ENCODE peak calls at places on chromosomes 13 and 19, in eight cellular contexts. Y is transverse colon, N is K562, W is tibial nerve, H is SK-N-SH, L is HepG2, J is A549, X is ovary. T is an unnamed sample.

GRCh38 chr19:43700368-43701015 is 15.4 kb upstream of the IRGC start:
- DNase-seq in Y (peak), N (no peak), W (peak), H (no peak), L (no peak), J (no peak), X (no peak), T (peak)

GRCh38 chr19:33507021-33507956 is 14.3 kb downstream of the PEPD start:
- DNase-seq in Y (no peak), N (no peak), W (no peak), H (peak), L (no peak), J (no peak), X (no peak), T (no peak)

GRCh38 chr13:46796129-46796514 is 839 bp downstream of the ESD start:
- DNase-seq in Y (no peak), N (no peak), W (no peak), H (no peak), L (no peak), J (no peak), X (no peak), T (no peak)

GRCh38 chr13:67230774-67231480 is 791 bp upstream of the PCDH9 start:
- DNase-seq in Y (peak), N (peak), W (peak), H (peak), L (peak), J (peak), X (peak), T (no peak)

GRCh38 chr19:36528921-36529518 is 949 bp upstream of the ZNF260 start:
- DNase-seq in Y (no peak), N (peak), W (no peak), H (peak), L (peak), J (peak), X (no peak), T (no peak)

GRCh38 chr13:99526549-99526948 is 25.3 kb downstream of the TM9SF2 start:
- DNase-seq in Y (no peak), N (peak), W (no peak), H (no peak), L (no peak), J (no peak), X (no peak), T (no peak)

GRCh38 chr13:73060251-73061160 is 1.7 kb downstream of the KLF5 start:
- DNase-seq in Y (no peak), N (peak), W (no peak), H (peak), L (no peak), J (no peak), X (peak), T (no peak)

GRCh38 chr13:75299913-75300862 is 181.8 kb downstream of the TBC1D4 start:
- DNase-seq in Y (no peak), N (no peak), W (no peak), H (peak), L (no peak), J (no peak), X (no peak), T (no peak)

GRCh38 chr19:18304496-18305312 is 18.2 kb downstream of the LSM4 start:
- DNase-seq in Y (peak), N (peak), W (peak), H (peak), L (peak), J (no peak), X (peak), T (peak)

GRCh38 chr19:35869327-35870123 is 1.2 kb downstream of the APLP1 start:
- DNase-seq in Y (peak), N (peak), W (no peak), H (peak), L (peak), J (peak), X (peak), T (no peak)

GRCh38 chr19:16860118-16860517 is 28.7 kb upstream of the F2RL3 start:
- DNase-seq in Y (no peak), N (no peak), W (no peak), H (no peak), L (no peak), J (no peak), X (no peak), T (no peak)

GRCh38 chr13:27080018-27080948 is 91.3 kb downstream of the USP12 start:
- DNase-seq in Y (peak), N (no peak), W (no peak), H (no peak), L (no peak), J (no peak), X (no peak), T (no peak)

GRCh38 chr13:39451860-39452301 is 151.1 kb downstream of the LHFPL6 start:
- DNase-seq in Y (peak), N (no peak), W (peak), H (no peak), L (no peak), J (no peak), X (peak), T (no peak)

GRCh38 chr19:42242071-42242511 is 311 bp downstream of the GSK3A start:
- DNase-seq in Y (no peak), N (no peak), W (no peak), H (peak), L (no peak), J (no peak), X (no peak), T (no peak)

GRCh38 chr13:113857531-113858195 is 6.2 kb downstream of the GAS6 start:
- DNase-seq in Y (no peak), N (no peak), W (no peak), H (no peak), L (no peak), J (no peak), X (no peak), T (no peak)

GRCh38 chr19:56838930-56839664 is 1.4 kb downstream of the PEG3 start:
- DNase-seq in Y (peak), N (no peak), W (peak), H (peak), L (peak), J (no peak), X (peak), T (peak)

GRCh38 chr19:38907227-38907626 is 4.8 kb downstream of the CCER2 start:
- DNase-seq in Y (no peak), N (no peak), W (no peak), H (no peak), L (no peak), J (no peak), X (no peak), T (no peak)

DNA sequence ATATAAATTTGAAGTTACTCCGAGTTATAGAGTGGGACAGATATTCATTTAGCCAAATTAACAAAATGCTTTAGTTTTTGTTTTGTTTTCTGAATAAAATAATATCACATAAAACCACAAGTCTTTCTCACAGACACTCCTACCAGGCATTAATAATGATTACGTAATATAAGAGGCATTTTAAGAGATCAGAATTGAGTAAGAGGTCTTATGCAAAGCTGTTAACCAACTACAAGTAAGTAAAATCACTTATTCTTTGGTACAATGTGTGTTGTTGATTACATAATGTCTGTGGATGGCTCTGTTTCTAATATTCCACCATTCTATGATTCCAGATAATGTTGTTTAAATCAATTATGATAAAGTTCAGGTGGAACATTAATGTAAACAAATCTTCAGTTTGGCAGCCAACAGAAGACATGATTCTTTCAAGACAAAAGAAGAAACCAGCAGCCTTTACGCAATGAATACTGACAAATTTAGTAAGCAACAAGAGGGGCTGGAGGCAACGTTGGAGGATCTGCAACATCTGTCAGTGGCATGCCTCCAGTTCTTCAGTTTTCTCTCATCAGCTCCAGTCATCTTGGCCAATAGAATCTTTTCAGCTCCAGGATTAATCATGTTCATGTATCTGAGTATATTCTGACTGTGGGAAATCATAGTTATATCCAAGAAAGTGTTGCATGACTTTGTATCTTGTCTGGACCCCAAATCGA is 403.8 kb downstream of the SLITRK5 start:
- DNase-seq in Y (no peak), N (no peak), W (no peak), H (no peak), L (no peak), J (no peak), X (no peak), T (no peak)
- TF ChIP-seq EP300 in Y (no peak), N (no peak), W (no peak), H (no peak), L (no peak), J (no peak), X (no peak), T (no peak)

GRCh38 chr19:45406957-45407375 is 522 bp downstream of the POLR1G start:
- DNase-seq in Y (no peak), N (no peak), W (no peak), H (no peak), L (no peak), J (no peak), X (no peak), T (no peak)
- H3K27ac ChIP-seq in Y (peak), N (peak), W (no peak), H (no peak), L (peak), J (peak), X (no peak), T (no peak)

DNA sequence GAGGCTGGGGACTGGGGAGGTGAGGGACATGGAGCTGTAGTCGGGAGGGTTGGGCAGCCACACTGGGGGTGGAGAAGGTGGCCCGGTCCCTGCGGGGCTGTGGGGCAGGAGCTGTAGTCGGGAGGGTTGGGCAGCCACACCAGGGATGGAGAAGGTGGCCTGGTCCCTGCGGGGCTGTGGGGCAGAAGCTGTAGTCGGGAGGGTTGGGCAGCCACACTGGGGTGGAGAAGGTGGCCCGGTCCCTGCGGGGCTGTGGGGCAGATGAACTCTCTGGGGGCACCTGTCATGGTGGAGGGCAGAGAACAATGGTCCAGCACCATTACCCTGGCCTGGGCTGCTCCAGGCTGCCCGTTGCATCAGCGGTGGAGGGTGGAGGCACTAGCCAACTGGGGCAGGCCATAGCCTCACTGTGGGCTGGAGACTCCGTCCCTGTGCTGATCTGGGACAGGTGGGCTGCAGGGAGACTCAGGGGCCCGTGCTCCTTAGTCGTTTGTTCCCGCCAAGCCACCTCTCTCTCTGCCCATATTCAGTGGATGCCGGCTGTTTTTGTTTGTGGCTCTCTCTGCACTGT is 51.4 kb downstream of the ATP11A start:
- DNase-seq in Y (no peak), N (no peak), W (no peak), H (no peak), L (no peak), J (no peak), X (no peak), T (no peak)
- TF ChIP-seq EP300 in Y (no peak), N (no peak), W (no peak), H (no peak), L (no peak), J (no peak), X (no peak), T (no peak)

DNA sequence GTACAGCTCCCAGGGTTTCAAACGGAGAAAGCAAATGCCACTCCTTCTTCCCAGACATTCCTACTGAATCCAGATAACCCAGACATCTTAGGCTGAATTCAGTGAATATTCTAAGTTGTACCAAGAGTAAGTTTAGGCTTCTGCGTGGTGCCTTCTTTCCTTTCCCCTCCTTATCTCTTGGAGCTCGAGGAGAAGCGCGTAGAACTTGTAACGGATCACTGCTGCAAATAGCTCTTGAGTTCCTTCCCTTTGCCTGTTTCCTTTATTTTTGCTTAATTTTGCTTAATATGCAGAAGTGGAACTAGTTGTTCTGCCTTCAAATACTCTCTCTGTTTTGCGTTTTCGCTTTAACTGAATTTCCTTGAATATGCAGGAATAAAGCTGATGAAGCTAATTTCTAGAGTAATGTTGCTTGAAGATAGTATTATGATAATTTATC is 991 bp downstream of the WDFY2 start:
- DNase-seq in Y (no peak), N (no peak), W (peak), H (no peak), L (no peak), J (no peak), X (no peak), T (no peak)
- H3K27ac ChIP-seq in Y (peak), N (peak), W (peak), H (peak), L (peak), J (peak), X (peak), T (peak)

GRCh38 chr19:27738569-27739193 is 1474.3 kb downstream of the UQCRFS1 start:
- DNase-seq in Y (no peak), N (no peak), W (no peak), H (no peak), L (no peak), J (no peak), X (no peak), T (no peak)
- TF ChIP-seq EP300 in Y (no peak), N (no peak), W (no peak), H (no peak), L (no peak), J (no peak), X (no peak), T (no peak)

DNA sequence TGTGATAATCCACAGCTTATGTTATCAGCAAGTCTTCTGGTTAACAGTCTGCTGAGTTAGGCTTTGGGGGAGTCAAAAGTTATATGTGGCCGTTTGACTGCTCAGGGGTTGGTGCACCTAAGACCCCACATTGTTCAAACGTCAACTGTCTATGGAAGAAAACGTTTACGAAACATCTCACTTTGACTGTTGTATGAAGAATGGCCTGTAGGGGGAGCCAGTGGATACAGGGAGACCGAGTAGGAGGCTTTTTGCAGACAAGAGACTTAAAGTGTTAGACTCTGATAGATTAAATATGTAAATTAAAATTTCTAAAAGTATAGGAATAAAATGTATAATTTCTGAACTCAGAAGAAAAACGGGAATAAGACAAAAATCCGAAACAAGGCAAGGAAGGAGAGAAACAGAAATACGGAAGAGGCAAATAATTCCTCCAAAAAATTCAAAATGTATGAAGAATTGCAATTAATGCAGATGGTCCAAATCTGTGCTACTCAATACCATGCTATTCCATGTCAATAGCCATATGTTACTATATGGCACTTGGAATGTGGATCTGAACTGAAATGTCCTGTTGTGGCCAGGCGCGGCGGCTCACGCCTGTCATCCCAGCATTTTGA is 37.8 kb downstream of the TNFSF14 start:
- DNase-seq in Y (peak), N (peak), W (peak), H (peak), L (peak), J (peak), X (no peak), T (no peak)
- H3K27ac ChIP-seq in Y (no peak), N (no peak), W (no peak), H (no peak), L (no peak), J (no peak), X (no peak), T (no peak)

GRCh38 chr13:68713394-68713793 is 1394.2 kb upstream of the ATXN8OS start:
- DNase-seq in Y (no peak), N (no peak), W (no peak), H (no peak), L (no peak), J (no peak), X (no peak), T (no peak)
- TF ChIP-seq EP300 in Y (no peak), N (no peak), W (no peak), H (no peak), L (no peak), J (no peak), X (no peak), T (no peak)

DNA sequence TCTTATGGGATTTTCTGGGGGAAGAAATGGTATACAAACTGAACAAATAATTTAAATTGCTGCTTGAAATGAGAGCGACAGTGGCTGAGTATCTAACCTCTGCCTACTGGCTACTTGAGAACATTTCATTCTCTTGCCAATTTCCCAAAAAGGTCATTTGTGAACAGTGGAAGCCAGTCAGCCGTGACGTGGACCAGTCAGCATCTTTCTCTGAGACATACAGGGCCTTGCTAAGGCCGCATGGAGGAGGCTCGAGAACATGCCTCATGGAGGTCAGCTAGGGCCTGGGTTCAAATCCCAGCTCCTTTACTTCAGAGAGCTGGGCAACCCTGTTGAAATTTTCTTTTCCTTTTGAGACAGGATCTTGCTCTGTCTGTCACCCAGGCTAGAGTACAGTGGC is 20.3 kb downstream of the ZC3H4 start:
- DNase-seq in Y (no peak), N (no peak), W (no peak), H (no peak), L (no peak), J (no peak), X (no peak), T (no peak)
- H3K27ac ChIP-seq in Y (peak), N (no peak), W (no peak), H (no peak), L (no peak), J (no peak), X (no peak), T (peak)